ENCODE peak calls at places on chromosome 15, in four cellular contexts. X is adrenal gland, M is left ventricle myocardium inferior, Q is epithelial cell of prostate. B is an unnamed sample.

GRCh38 chr15:42182976-42183375 is 25.1 kb downstream of the VPS39 start:
- DNase-seq in X (no peak), Q (no peak), M (no peak), B (no peak)

GRCh38 chr15:61819386-61819785 is 240.9 kb downstream of the VPS13C start:
- DNase-seq in X (no peak), Q (no peak), M (no peak), B (no peak)

GRCh38 chr15:55775316-55775715 is 32.4 kb upstream of the PRTG start:
- DNase-seq in Q (no peak), M (no peak), X (no peak), B (no peak)

GRCh38 chr15:40939909-40940801 is 11.0 kb downstream of the DLL4 start:
- DNase-seq in M (peak), X (no peak), Q (no peak), B (no peak)

GRCh38 chr15:59657635-59658125 is 365 bp upstream of the GTF2A2 start:
- DNase-seq in M (no peak), Q (no peak), X (peak), B (peak)

GRCh38 chr15:60480149-60480548 is 1.2 kb upstream of the ICE2 start:
- DNase-seq in Q (no peak), M (no peak), X (no peak), B (no peak)

GRCh38 chr15:70419046-70419445 is 321.3 kb upstream of the TLE3 start:
- DNase-seq in X (no peak), M (no peak), Q (no peak), B (no peak)

GRCh38 chr15:69456208-69457166 is 3.9 kb downstream of the RPLP1 start:
- DNase-seq in X (no peak), Q (no peak), M (no peak), B (no peak)

GRCh38 chr15:87944051-87944450 is 312.5 kb downstream of the NTRK3 start:
- DNase-seq in M (no peak), Q (no peak), X (no peak), B (no peak)

GRCh38 chr15:65391732-65392131 is 13.9 kb upstream of the IGDCC3 start:
- DNase-seq in Q (no peak), M (no peak), X (no peak), B (no peak)

GRCh38 chr15:100849021-100849831 is 30.4 kb upstream of the ALDH1A3 start:
- DNase-seq in Q (no peak), X (no peak), M (peak), B (peak)

GRCh38 chr15:75648156-75649000 is 666 bp downstream of the SNX33 start:
- DNase-seq in Q (no peak), M (peak), X (peak), B (no peak)

GRCh38 chr15:76875911-76876310 is 29.2 kb downstream of the SCAPER start:
- DNase-seq in M (no peak), X (no peak), Q (no peak), B (no peak)

GRCh38 chr15:93103823-93104222 is 14.8 kb upstream of the RGMA start:
- DNase-seq in M (no peak), X (no peak), Q (no peak), B (no peak)

DNA sequence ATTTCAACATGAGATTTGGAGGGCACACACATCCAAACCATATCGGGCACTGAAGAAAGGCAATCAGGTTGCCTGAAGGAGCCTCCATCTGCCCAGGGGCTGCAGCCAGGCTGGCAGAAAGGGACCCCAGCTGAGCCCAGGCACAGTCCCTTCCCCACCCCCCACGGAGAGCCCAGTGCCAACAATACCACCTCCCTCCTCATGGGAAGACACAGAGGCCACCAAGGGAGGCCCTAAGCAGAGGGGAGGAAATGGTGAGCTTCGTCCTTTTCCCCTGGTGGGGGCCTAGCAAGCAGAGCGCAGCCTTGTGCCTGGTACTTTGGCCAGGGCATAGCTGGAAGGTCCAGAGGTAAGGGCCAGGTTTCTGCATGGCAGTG is 3.0 kb upstream of the STRA6 start:
- DNase-seq in M (no peak), Q (no peak), X (no peak), B (no peak)
- H3K27ac ChIP-seq in M (no peak), Q (no peak), X (no peak), B (no peak)

GRCh38 chr15:96346409-96346808 is 15.9 kb downstream of the NR2F2 start:
- DNase-seq in Q (no peak), X (no peak), M (no peak), B (no peak)
- H3K27ac ChIP-seq in Q (no peak), X (peak), M (peak), B (no peak)

DNA sequence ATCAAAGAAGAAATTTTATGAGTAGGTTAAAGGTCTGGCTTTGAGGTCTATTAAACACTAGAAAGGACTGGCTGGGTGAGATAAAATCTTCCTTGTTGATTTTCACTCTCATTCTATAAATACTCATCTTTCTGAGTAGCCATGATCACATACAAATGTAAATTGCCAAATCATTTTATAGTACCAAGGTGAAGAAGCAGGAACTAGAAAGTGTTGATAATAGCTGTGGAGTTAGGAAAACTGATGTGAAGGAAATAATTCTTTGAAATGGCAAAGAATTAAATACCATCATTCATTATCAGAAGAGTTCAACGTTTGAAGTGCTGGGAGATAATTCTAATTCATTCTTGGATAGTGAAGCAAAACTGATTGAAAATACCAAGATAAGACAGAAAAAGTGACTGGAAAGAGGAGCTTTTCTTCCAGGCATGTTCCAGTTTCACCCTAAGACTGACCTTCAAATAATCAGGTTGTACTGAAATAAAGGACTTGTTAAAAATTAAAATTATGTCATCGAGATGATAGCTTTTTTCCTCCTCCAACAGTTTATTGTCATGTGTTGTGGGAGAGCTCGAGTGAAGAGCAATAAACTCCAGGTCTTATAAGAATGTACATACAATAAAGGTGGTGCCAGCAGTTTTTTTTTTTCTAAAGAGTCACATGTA is 17.4 kb downstream of the THBS1 start:
- DNase-seq in M (no peak), X (no peak), Q (no peak), B (no peak)
- H3K27ac ChIP-seq in M (peak), X (no peak), Q (peak), B (no peak)

DNA sequence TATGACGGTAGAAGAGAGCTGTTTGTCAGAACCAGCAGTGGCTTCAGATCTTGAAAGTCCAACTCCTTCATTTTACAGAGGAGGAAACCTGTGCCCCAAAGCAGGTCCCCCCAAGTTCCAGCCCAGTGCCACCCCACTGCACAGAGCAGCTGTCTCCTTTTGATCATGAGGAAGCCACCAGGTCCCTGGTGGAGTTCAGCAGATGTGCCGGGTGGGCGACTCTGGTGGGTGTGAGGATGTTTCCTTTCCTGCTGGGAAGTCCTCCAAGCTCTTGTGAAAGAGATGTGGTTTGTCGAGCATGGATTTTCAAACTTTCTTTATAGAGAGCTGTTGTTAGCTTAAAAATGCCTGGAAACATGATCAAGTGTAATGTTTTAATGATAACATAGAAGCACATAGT is 52.0 kb downstream of the SMAD3 start:
- DNase-seq in Q (no peak), X (no peak), M (no peak), B (no peak)
- H3K27ac ChIP-seq in Q (peak), X (no peak), M (peak), B (no peak)

DNA sequence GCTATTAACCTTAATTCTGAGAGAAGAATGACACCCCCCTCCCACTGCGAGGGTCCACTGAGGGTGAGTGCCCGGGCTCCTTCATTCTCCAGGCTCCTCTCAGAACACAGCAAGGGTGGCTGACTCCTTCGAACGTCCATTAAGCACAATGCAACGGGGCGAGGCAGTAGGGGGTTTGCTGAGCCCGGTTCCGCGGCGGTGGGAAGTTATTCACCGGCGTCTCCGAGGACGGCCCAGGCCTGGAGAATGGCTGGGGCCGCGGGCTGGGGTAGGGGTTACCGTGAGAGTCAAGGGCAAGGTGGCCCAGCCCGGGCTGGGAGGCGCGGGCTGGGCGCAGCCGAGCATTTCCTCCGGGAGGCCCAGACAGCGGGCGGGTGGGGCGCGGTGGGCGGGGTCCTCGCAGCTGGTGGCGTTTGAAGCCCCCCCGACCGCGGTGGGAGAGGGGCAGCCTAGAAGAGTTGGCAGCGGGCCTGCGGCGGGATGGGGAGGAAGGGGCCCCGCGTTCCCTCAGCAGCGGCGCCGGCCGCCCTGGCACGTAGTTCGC is 1.1 kb upstream of the KLF13 start:
- DNase-seq in M (peak), X (peak), Q (no peak), B (peak)
- H3K27ac ChIP-seq in M (peak), X (peak), Q (peak), B (peak)

DNA sequence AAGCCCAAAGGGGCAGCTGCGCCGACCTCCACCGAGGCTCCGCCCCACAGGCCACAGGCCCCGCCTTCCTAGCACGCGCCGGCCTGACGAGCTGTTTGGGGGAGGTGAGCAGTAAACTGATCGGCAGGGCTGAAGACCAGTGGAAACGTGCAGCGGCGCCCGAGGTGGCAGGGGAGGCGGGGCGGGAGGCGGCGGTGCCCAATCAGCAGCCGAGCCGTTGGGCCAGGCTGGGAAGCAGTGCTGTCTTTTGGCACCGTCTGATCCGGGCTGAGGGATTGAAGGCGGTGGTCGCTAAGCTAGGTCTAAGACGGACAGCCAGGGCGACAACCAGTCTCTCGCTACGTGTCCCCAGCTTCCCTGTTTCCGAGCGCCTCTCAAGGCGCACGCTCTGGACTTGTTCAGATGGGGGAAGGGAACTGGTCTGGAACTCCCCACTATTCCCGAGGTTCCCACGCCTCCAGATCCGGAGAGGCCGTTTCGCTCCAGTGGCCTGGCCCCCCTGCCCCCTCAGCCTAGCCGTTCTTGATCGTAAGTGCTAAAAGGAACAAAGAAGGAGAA is at the start of gene FMN1:
- DNase-seq in X (peak), M (peak), Q (peak), B (peak)
- H3K27ac ChIP-seq in X (no peak), M (peak), Q (no peak), B (peak)

GRCh38 chr15:57079446-57079845 is 161.0 kb downstream of the TCF12 start:
- DNase-seq in X (no peak), Q (no peak), M (no peak), B (no peak)
- H3K27ac ChIP-seq in X (no peak), Q (no peak), M (no peak), B (no peak)